ENCODE peak calls at places on chromosomes 13 and 19, in six cellular contexts. U, X, P, V, I and J are unnamed samples.

GRCh38 chr19:50820086-50820485 is 3.5 kb downstream of the KLK1 start:
- DNase-seq in U (no peak), X (no peak), P (no peak), V (no peak), I (no peak), J (no peak)

GRCh38 chr13:109144693-109145437 is 515.5 kb downstream of the MYO16 start:
- DNase-seq in U (no peak), X (no peak), P (no peak), V (no peak), I (no peak), J (no peak)

GRCh38 chr19:54345938-54346386 is 7.0 kb upstream of the LILRA4 start:
- DNase-seq in U (no peak), X (no peak), P (no peak), V (no peak), I (no peak), J (no peak)

GRCh38 chr13:66675620-66676019 is 554.5 kb downstream of the PCDH9 start:
- DNase-seq in U (no peak), X (peak; percentile 52), P (no peak), V (no peak), I (no peak), J (peak; percentile 35)

GRCh38 chr13:90884066-90884465 is 463.4 kb upstream of the MIR17HG start:
- DNase-seq in U (peak; percentile 1), X (no peak), P (no peak), V (no peak), I (no peak), J (no peak)

GRCh38 chr13:66212511-66212910 is 1017.6 kb downstream of the PCDH9 start:
- DNase-seq in U (no peak), X (no peak), P (no peak), V (no peak), I (no peak), J (no peak)

GRCh38 chr19:51016798-51017683 is 2.5 kb downstream of the KLK10 start:
- DNase-seq in U (peak; percentile 90), X (no peak), P (peak; percentile 39), V (peak; percentile 80), I (peak; percentile 16), J (no peak)

GRCh38 chr19:33998302-33998701 is 174.0 kb upstream of the LSM14A start:
- DNase-seq in U (no peak), X (no peak), P (peak; percentile 11), V (no peak), I (no peak), J (no peak)

GRCh38 chr13:24187185-24187584 is 26.7 kb downstream of the SPATA13 start:
- DNase-seq in U (peak; percentile 40), X (peak; percentile 53), P (no peak), V (no peak), I (peak; percentile 64), J (peak; percentile 47)

GRCh38 chr13:29570058-29570654 is 25.3 kb downstream of the SLC7A1 start:
- DNase-seq in U (no peak), X (no peak), P (no peak), V (no peak), I (no peak), J (no peak)

GRCh38 chr19:34900245-34900644 is 26.5 kb upstream of the ZNF30 start:
- DNase-seq in U (no peak), X (no peak), P (no peak), V (no peak), I (no peak), J (no peak)

GRCh38 chr13:28705734-28706133 is 13.0 kb downstream of the SLC46A3 start:
- DNase-seq in U (no peak), X (no peak), P (no peak), V (no peak), I (peak; percentile 36), J (no peak)

GRCh38 chr19:41239363-41239762 is 20.3 kb downstream of the AXL start:
- DNase-seq in U (no peak), X (no peak), P (no peak), V (no peak), I (no peak), J (no peak)

GRCh38 chr19:30224689-30225606 is 147.2 kb upstream of the ZNF536 start:
- DNase-seq in U (peak; percentile 30), X (no peak), P (no peak), V (peak; percentile 64), I (no peak), J (no peak)

GRCh38 chr13:46052314-46053161 is at the start of gene ZC3H13:
- DNase-seq in U (peak; percentile 99), X (peak; percentile 97), P (peak; percentile 93), V (peak; percentile 97), I (peak; percentile 96), J (peak; percentile 96)

GRCh38 chr13:46053162-46054012 is 841 bp upstream of the ZC3H13 start:
- DNase-seq in U (no peak), X (no peak), P (no peak), V (peak; percentile 25), I (no peak), J (no peak)

GRCh38 chr13:46045424-46045823 is 7.1 kb downstream of the ZC3H13 start:
- DNase-seq in U (no peak), X (no peak), P (no peak), V (no peak), I (no peak), J (no peak)

GRCh38 chr13:46051958-46052313 is 610 bp downstream of the ZC3H13 start:
- DNase-seq in U (peak; percentile 14), X (no peak), P (peak; percentile 49), V (no peak), I (peak; percentile 0), J (no peak)

GRCh38 chr13:46050771-46051170 is 1.8 kb downstream of the ZC3H13 start:
- DNase-seq in U (no peak), X (no peak), P (no peak), V (no peak), I (no peak), J (no peak)
- H3K4me2 ChIP-seq in U (no peak overlapping the region), X (peak overlapping the region; percentile 55), P (peak overlapping the region; percentile 97), V (peak overlapping the region; percentile 91), I (peak overlapping the region; percentile 99), J (peak overlapping the region; percentile 97)

DNA sequence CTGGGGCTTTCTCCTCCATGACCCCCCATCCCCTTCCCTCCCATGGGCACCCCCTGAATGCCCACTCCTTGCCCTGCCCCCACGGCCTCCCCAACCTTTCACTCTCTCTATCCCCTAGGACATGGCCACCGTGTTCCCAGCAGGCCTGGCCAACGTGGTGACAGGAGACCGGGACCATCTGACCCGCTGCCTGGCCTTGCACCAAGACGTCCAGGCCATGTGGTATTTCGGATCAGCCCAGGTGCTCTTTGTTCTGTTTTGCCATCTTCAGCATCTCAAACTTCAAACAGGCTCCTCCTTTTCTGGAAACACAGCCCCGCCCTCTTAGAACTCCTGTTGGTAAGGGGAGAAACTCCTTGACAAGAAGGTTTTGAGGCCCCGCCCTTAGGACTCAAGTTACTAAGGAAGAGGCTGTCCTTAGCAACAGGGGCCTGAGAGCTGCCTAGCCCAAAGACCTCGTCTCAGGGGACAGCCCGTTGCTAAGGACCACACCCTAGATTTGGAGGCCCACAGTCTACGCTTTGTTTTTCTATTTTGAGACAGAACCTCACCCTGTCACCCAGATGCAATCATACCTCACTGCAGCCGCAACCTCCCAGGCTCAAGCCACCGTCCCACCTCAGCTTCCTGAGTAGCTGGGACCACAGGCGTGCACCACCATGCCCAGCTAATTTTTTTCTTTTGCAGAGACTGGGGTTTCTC is 5.1 kb upstream of the FLT3LG start:
- DNase-seq in U (peak; percentile 95), X (peak; percentile 23), P (no peak), V (peak; percentile 94), I (no peak), J (no peak)
- H3K27ac ChIP-seq in U (no peak overlapping the region), X (no peak overlapping the region), P (no peak overlapping the region), V (no peak overlapping the region), I (no peak overlapping the region), J (no peak overlapping the region)

GRCh38 chr19:17242431-17243208 is 3.1 kb downstream of the NR2F6 start:
- DNase-seq in U (no peak), X (no peak), P (no peak), V (no peak), I (no peak), J (no peak)
- H3K9ac ChIP-seq in U (peak overlapping the region; percentile 88), X (no peak overlapping the region), P (no peak overlapping the region), V (no peak overlapping the region), I (no peak overlapping the region), J (no peak overlapping the region)

DNA sequence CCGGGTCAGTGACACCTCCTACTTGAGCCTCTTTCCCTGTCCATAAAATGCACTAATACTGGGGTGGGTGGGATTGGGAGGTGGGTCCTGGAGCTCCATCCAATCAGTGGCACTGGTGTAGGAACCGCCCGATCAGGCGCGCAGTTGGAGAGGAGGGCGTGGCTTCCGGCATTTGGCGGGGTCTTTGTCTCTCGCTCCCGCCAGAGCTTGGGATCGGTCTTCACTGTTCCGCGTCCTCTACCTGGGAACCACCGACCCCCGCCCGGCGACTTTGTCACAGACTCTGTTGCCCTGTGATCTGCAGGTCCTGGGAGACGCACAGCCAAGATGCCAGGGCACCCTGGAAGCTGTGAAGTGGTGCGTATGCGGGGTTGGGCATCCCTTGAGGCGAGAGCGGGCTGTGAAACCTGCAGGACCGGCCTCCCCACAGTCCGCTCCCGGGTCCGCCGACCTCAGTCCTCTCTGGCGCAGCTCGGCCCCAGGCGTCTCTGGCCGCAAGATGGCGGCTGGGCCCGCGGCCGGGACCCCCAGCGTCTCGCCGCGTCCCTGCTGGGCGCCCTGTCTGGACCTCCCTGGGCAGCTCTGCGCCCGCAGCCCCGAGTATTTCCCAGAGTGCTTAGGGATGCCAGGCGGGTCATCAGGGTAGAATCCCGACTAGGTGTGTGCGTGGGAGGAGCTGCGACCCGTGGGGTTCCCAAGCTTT is 41.6 kb upstream of the ZNF730 start:
- DNase-seq in U (peak; percentile 97), X (peak; percentile 80), P (peak; percentile 41), V (peak; percentile 93), I (peak; percentile 72), J (peak; percentile 70)
- H3K4me2 ChIP-seq in U (peak overlapping the region; percentile 46), X (peak overlapping the region; percentile 78), P (peak overlapping the region; percentile 86), V (peak overlapping the region; percentile 99), I (peak overlapping the region; percentile 76), J (peak overlapping the region; percentile 95)

GRCh38 chr13:92303428-92303827 is 905.0 kb downstream of the GPC5 start:
- DNase-seq in U (no peak), X (peak; percentile 45), P (no peak), V (no peak), I (peak; percentile 48), J (peak; percentile 45)
- H3K27ac ChIP-seq in U (no peak overlapping the region), X (no peak overlapping the region), P (no peak overlapping the region), V (no peak overlapping the region), I (no peak overlapping the region), J (no peak overlapping the region)

DNA sequence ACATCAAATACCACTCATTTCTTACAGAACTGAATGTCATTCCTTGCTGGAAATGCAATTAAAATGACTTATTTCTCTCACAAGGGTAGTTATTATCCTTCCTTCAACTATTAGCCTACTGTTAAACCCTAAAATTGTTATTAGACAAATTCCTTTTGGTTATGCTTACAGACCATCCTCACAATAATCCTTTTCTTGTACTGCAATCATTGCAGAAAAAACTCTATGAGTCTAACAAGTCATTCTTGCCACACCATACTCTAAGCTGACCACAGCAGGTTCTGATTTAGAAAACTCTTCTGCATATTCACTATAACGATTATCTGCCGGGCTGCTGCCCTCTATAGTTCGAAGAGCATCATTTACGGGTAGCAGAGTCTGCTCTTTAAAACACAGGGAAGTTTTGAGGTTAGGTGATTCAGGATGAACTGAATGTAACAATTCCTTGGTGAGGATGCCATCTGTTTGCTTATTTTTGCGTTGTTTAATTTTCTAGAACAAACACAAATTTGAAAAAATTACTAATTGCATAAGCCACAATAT is 38.2 kb downstream of the MTMR6 start:
- DNase-seq in U (peak; percentile 61), X (peak; percentile 40), P (no peak), V (peak; percentile 53), I (peak; percentile 43), J (peak; percentile 28)
- H3K9ac ChIP-seq in U (no peak overlapping the region), X (no peak overlapping the region), P (no peak overlapping the region), V (no peak overlapping the region), I (no peak overlapping the region), J (no peak overlapping the region)

GRCh38 chr13:50596103-50596502 is 247.4 kb downstream of the DLEU7 start:
- DNase-seq in U (no peak), X (no peak), P (no peak), V (no peak), I (no peak), J (no peak)
- H3K4me2 ChIP-seq in U (no peak overlapping the region), X (no peak overlapping the region), P (no peak overlapping the region), V (no peak overlapping the region), I (no peak overlapping the region), J (no peak overlapping the region)